ENCODE peak calls at places on chromosomes 1 and 21, in five cellular contexts. U, X, F, P and D are unnamed samples.

GRCh38 chr1:107935396-107936064 is 29.4 kb downstream of the VAV3 start:
- DNase-seq in F (no peak), U (no peak), P (peak), X (no peak), D (no peak)

GRCh38 chr1:214305164-214305751 is 24.3 kb downstream of the SMYD2 start:
- DNase-seq in X (no peak), F (no peak), P (no peak), U (no peak), D (no peak)

GRCh38 chr1:25030674-25031589 is 100.9 kb upstream of the RUNX3 start:
- DNase-seq in F (no peak), P (peak), U (peak), X (peak), D (no peak)

GRCh38 chr1:2212542-2213491 is 15.3 kb upstream of the SKI start:
- DNase-seq in U (peak), X (peak), P (no peak), F (no peak), D (peak)

GRCh38 chr1:41728403-41729202 is 190.1 kb downstream of the HIVEP3 start:
- DNase-seq in U (no peak), P (peak), F (no peak), X (peak), D (no peak)

GRCh38 chr1:12244078-12244477 is 14.2 kb downstream of the VPS13D start:
- DNase-seq in F (no peak), P (no peak), U (peak), X (no peak), D (no peak)

GRCh38 chr21:35014302-35015044 is 34.6 kb downstream of the RUNX1 start:
- DNase-seq in P (no peak), U (peak), X (no peak), F (no peak), D (no peak)

GRCh38 chr1:6125366-6125765 is 54.8 kb downstream of the CHD5 start:
- DNase-seq in X (no peak), P (no peak), F (no peak), U (no peak), D (no peak)

GRCh38 chr1:93995837-93996526 is 86.8 kb upstream of the GCLM start:
- DNase-seq in U (peak), X (no peak), P (no peak), F (no peak), D (no peak)

GRCh38 chr1:227043755-227044154 is 103.7 kb downstream of the COQ8A start:
- DNase-seq in U (peak), X (no peak), F (no peak), P (no peak), D (no peak)

GRCh38 chr1:222786107-222786506 is 28.7 kb upstream of the DISP1 start:
- DNase-seq in P (no peak), F (no peak), U (peak), X (no peak), D (no peak)

GRCh38 chr1:2205191-2205952 is 10.8 kb upstream of the FAAP20 start:
- DNase-seq in F (peak), P (peak), X (peak), U (peak), D (peak)

GRCh38 chr1:86704972-86705632 is 726 bp downstream of the SH3GLB1 start:
- DNase-seq in P (peak), U (peak), X (peak), F (no peak), D (peak)